ENCODE peak calls at places on chromosome 5, in four cellular contexts. W is IMR-90, V is HCT116, T is SK-N-SH. L is an unnamed sample.

GRCh38 chr5:123670981-123671557 is 159.1 kb downstream of the CSNK1G3 start:
- DNase-seq in W (peak), V (peak), T (peak), L (peak)

GRCh38 chr5:175517824-175518450 is 39.6 kb downstream of the SFXN1 start:
- DNase-seq in W (peak), V (peak), T (no peak), L (no peak)

GRCh38 chr5:124630767-124631704 is 115.4 kb downstream of the ZNF608 start:
- DNase-seq in W (peak), V (no peak), T (no peak), L (no peak)

GRCh38 chr5:133853972-133854371 is 114.5 kb downstream of the C5orf15 start:
- DNase-seq in W (no peak), V (no peak), T (no peak), L (no peak)

GRCh38 chr5:64595519-64595855 is 89.7 kb downstream of the RGS7BP start:
- DNase-seq in W (no peak), V (no peak), T (no peak), L (no peak)

GRCh38 chr5:105501315-105501714 is 1938.7 kb upstream of the NUDT12 start:
- DNase-seq in W (no peak), V (no peak), T (no peak), L (no peak)

GRCh38 chr5:172150514-172151425 is 37.3 kb downstream of the STK10 start:
- DNase-seq in W (peak), V (no peak), T (no peak), L (no peak)

GRCh38 chr5:82246960-82247574 is 31.1 kb downstream of the RPS23 start:
- DNase-seq in W (no peak), V (no peak), T (no peak), L (no peak)

GRCh38 chr5:181173420-181174342 is 26.3 kb downstream of the OR2V2 start:
- DNase-seq in W (peak), V (peak), T (peak), L (peak)

GRCh38 chr5:142703153-142703552 is 17.3 kb upstream of the FGF1 start:
- DNase-seq in W (no peak), V (no peak), T (no peak), L (no peak)

GRCh38 chr5:78500028-78500427 is 139.6 kb downstream of the SCAMP1 start:
- DNase-seq in W (no peak), V (no peak), T (no peak), L (no peak)

GRCh38 chr5:76252437-76252836 is 150.6 kb upstream of the IQGAP2 start:
- DNase-seq in W (no peak), V (no peak), T (no peak), L (no peak)

GRCh38 chr5:25948278-25948677 is 1090.1 kb downstream of the CDH9 start:
- DNase-seq in W (no peak), V (no peak), T (no peak), L (no peak)

GRCh38 chr5:148979104-148979723 is 83.6 kb downstream of the SH3TC2 start:
- DNase-seq in W (no peak), V (no peak), T (no peak), L (no peak)

GRCh38 chr5:57386958-57387357 is 95.7 kb downstream of the ACTBL2 start:
- DNase-seq in W (peak), V (no peak), T (no peak), L (no peak)

GRCh38 chr5:64603676-64604075 is 86.6 kb upstream of the SHISAL2B start:
- DNase-seq in W (peak), V (no peak), T (no peak), L (no peak)

GRCh38 chr5:68845121-68845520 is 248.7 kb upstream of the SLC30A5 start:
- DNase-seq in W (no peak), V (no peak), T (no peak), L (no peak)

GRCh38 chr5:139911425-139912120 is 116.0 kb downstream of the PSD2 start:
- DNase-seq in W (no peak), V (no peak), T (no peak), L (peak)

GRCh38 chr5:179061025-179061424 is 852 bp downstream of the ZNF354C start:
- DNase-seq in W (no peak), V (no peak), T (no peak), L (no peak)
- H2AFZ ChIP-seq in W (peak), V (no peak), T (peak), L (no peak)

GRCh38 chr5:470961-471749 is 28.2 kb downstream of the EXOC3 start:
- DNase-seq in W (no peak), V (no peak), T (no peak), L (no peak)
- H3K4me3 ChIP-seq in W (no peak), V (peak), T (no peak), L (no peak)

DNA sequence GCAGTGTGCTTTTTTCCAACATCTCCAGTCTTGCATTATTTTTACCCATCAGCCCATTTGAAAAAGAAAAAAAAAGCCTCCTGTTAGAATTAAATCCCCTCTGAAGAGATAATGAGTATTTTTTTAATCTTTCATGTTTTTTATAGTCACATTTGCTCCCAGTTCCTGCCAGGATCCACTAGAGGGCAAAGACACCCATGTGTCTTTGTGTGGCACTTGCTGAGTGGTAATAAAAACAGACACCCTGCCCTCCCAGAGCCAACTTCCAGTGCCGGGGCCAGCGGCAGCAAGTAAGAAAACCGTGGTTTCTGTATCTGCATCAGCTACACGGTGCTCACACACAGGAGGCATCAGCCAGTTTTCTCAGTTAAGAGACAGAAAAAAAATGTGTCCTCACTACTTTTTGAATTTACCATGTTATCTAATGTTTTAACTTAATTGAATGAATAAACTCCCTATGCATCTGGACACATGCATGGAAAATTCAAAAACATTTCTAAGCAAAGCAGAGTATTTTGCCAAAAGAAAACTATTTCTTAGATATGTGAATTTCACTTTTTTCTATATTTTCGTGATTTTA is 70.2 kb upstream of the PLEKHG4B start:
- DNase-seq in W (peak), V (peak), T (peak), L (no peak)
- TF ChIP-seq RAD21 in W (peak), V (peak), T (peak), L (peak)

GRCh38 chr5:135489466-135490244 is 37.5 kb upstream of the TIFAB start:
- DNase-seq in W (no peak), V (no peak), T (no peak), L (peak)

GRCh38 chr5:135487839-135488514 is 35.8 kb upstream of the TIFAB start:
- DNase-seq in W (no peak), V (no peak), T (no peak), L (no peak)

GRCh38 chr5:135490245-135491037 is 38.3 kb upstream of the TIFAB start:
- DNase-seq in W (no peak), V (no peak), T (no peak), L (no peak)

GRCh38 chr5:135486679-135487395 is 34.7 kb upstream of the TIFAB start:
- DNase-seq in W (no peak), V (no peak), T (no peak), L (no peak)

DNA sequence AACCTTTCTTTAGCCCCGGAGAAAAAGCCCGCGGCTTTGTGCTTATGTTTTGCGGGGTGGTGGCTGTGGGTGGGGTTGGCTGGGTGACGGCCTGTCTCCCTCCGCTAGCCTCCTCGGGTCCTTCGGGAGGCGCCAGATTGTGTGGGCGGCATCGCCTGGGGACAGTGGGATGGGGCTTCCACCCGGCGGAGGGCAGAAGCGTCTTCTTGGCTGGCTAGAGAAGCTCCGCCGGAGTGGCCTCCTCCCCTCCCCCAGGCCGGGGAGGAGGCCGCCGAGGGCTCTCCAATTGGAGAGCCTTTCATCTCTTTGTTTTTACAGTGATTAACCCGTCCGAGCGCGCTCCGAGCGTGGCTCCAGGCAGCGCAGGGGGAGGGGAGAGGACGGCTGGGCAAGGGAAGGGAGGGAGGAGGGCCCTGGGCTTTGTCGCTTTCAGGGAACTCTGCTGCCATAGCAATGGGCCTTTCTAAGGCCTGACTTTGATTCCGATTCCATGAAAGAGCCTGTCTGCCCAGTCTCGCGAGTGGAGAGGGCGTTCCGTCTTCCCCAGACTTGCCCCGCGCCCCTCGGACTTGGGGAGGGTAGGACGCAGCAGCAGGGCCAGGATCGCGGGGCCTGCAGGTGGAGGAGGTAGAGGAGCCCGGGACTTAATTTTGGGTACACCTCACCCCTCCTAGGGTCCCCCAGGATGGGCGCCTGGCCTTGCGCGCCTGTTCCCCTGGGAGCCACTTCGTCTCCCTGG is 36.7 kb upstream of the TIFAB start:
- DNase-seq in W (peak), V (peak), T (peak), L (peak)
- H2AFZ ChIP-seq in W (peak), V (peak), T (peak), L (no peak)

DNA sequence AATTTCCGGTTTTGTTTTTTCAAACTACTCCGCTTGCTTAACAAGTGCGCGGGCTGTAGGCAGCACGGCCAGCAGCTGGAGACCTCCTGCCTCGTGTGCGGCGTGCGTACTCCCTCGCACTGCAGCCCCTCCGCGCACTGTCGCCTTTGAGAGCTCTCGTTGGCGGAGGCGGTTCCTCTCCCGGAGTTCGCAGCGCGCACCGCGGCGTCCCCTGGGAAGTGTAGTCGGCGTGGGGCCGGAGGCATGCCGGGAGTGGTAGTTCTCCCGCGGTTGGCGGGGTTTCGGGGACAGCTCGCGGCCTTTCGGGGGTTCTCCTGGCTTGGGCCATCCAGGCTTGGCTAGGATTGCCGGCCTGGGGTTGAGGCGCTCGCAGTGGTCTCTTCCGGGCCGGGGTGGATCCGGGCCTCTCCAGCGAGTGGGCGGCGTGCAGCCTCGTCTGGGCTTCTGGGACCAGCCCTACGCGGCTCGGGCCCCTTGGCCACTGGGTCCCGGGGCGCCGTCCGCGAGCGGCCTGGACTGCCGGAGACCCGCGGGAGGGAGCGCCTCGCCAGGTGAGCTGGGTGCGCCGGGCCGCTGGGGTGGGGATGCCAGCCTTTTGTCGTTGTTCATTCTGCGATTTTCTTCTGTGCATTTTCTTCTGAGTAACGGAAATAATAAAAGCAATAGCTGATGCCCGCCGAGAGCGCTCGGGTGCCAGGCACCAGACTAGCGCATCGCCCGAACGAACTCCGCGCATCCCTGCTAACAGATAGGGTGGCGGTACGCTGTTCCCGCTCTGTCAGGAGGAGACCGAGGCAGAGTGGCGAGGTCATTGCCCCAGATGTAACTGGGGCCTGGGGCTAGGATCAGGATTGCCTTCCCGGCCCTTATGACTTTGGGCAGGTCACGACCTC is at the start of gene ZNF354C:
- DNase-seq in W (peak), V (no peak), T (peak), L (peak)
- H3K4me3 ChIP-seq in W (peak), V (no peak), T (peak), L (peak)

DNA sequence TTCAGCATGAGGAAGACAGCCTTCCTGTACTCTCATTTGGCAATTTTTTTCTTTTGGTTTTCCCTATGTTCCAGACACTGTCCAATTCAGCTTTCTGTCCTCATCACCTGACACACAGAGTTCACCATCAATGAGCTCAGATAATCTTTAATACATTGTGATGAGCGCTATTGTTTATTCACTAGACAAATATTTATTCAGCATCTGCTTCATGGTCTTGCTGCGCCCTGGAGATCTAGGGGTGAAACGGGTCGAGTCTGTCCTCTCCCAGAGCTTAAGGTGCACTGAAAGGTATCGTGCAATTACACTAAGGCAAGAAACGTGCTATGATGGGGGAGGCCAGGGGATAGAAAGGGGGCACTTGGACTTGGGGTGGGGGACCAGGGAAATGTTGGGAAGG is 281.6 kb downstream of the ZSWIM6 start:
- DNase-seq in W (no peak), V (no peak), T (no peak), L (no peak)
- TF ChIP-seq RAD21 in W (no peak), V (no peak), T (no peak), L (no peak)

DNA sequence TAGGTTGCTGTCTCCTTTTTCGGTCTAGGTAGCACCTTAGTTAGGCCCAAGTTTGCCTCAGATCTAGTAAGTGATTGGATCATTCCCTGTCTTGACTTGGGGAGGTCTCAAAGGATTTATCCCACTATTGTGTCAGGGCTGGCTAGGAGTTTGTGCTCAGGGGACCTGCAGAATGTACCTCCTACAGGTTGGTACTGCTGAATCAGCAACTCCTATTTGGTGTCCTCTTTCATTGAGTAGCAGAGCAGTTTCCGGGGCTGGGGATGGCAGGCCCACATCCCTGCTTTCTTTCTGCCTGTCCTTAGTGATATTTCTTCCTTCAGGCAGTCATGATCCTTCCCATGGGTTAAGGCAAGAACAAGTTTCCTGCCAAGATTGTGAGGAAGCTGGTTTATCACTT is 192.9 kb upstream of the CCNH start:
- DNase-seq in W (no peak), V (no peak), T (no peak), L (no peak)
- H2AFZ ChIP-seq in W (no peak), V (no peak), T (no peak), L (peak)

GRCh38 chr5:102090770-102091169 is 205.3 kb downstream of the SLCO4C1 start:
- DNase-seq in W (no peak), V (peak), T (peak), L (no peak)

GRCh38 chr5:102089883-102090282 is 206.2 kb downstream of the SLCO4C1 start:
- DNase-seq in W (no peak), V (no peak), T (no peak), L (no peak)
- H3K4me3 ChIP-seq in W (no peak), V (no peak), T (no peak), L (no peak)

DNA sequence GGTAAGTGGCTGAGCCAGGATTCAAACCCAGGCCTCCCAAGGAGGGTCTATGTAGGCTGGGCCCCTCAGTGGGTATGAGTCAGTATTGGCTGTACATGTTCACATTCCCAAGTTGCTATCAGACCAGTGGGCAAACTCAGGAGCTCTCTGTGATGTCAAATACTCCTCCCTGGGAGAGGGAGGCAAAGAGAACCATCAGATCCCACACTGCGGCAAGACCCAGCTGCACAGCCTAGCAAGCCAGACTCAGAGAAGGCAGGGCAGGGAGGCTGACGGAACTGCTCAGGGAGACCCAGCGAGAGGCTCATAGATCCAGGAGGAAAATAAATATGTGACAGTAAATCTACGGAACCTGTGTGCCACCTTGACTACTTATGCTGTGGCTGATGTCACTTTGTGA is 42.6 kb upstream of the SAP30L start:
- DNase-seq in W (peak), V (no peak), T (no peak), L (no peak)
- TF ChIP-seq RAD21 in W (no peak), V (no peak), T (no peak), L (no peak)

GRCh38 chr5:1057841-1058548 is 49.4 kb downstream of the NKD2 start:
- DNase-seq in W (no peak), V (no peak), T (peak), L (no peak)
- H2AFZ ChIP-seq in W (no peak), V (no peak), T (no peak), L (no peak)